ENCODE peak calls at places on chromosome 4, in eight cellular contexts. A, U, J, N, C, Y, S and P are unnamed samples.

GRCh38 chr4:8380511-8381415 is 59.8 kb downstream of the ACOX3 start:
- DNase-seq in A (no peak), U (no peak), J (no peak), N (no peak), C (no peak), Y (no peak), S (no peak), P (no peak)

GRCh38 chr4:96713271-96713670 is 873.4 kb downstream of the PDHA2 start:
- DNase-seq in A (no peak), U (no peak), J (no peak), N (no peak), C (no peak), Y (no peak), S (no peak), P (no peak)

GRCh38 chr4:141571368-141571767 is 65.0 kb upstream of the IL15 start:
- DNase-seq in A (no peak), U (no peak), J (no peak), N (no peak), C (no peak), Y (no peak), S (no peak), P (no peak)

GRCh38 chr4:179145746-179146530 is 1703.7 kb upstream of the AGA start:
- DNase-seq in A (no peak), U (no peak), J (no peak), N (no peak), C (no peak), Y (no peak), S (no peak), P (no peak)

GRCh38 chr4:6489962-6490361 is 17.5 kb upstream of the PPP2R2C start:
- DNase-seq in A (no peak), U (no peak), J (no peak), N (no peak), C (no peak), Y (peak), S (no peak), P (no peak)

GRCh38 chr4:6177587-6178197 is 22.7 kb downstream of the JAKMIP1 start:
- DNase-seq in A (peak), U (no peak), J (no peak), N (no peak), C (no peak), Y (no peak), S (no peak), P (no peak)

GRCh38 chr4:106306561-106306960 is 9.4 kb downstream of the TBCK start:
- DNase-seq in A (no peak), U (no peak), J (no peak), N (no peak), C (peak), Y (no peak), S (no peak), P (no peak)

GRCh38 chr4:113882668-113883067 is 96.8 kb downstream of the ARSJ start:
- DNase-seq in A (no peak), U (no peak), J (no peak), N (no peak), C (no peak), Y (no peak), S (no peak), P (peak)

GRCh38 chr4:77240469-77241066 is 83.6 kb downstream of the CCNG2 start:
- DNase-seq in A (peak), U (peak), J (peak), N (peak), C (peak), Y (peak), S (peak), P (peak)

GRCh38 chr4:74362347-74362746 is 2.6 kb upstream of the EREG start:
- DNase-seq in A (no peak), U (no peak), J (no peak), N (no peak), C (no peak), Y (no peak), S (no peak), P (peak)

GRCh38 chr4:101724093-101724492 is 66.4 kb upstream of the BANK1 start:
- DNase-seq in A (no peak), U (no peak), J (no peak), N (no peak), C (no peak), Y (no peak), S (no peak), P (no peak)

GRCh38 chr4:5812506-5813229 is 80.2 kb downstream of the CRMP1 start:
- DNase-seq in A (peak), U (peak), J (peak), N (peak), C (peak), Y (peak), S (peak), P (peak)